ENCODE peak calls at places on chromosomes 2 and 18, in eight cellular contexts. Z is GM12878, K is A549, H is endothelial cell of umbilical vein, S is HCT116, F is H1, Q is K562, T is HepG2. V is an unnamed sample.

GRCh38 chr2:197858607-197859140 is 54.3 kb downstream of the PLCL1 start:
- DNase-seq in S (no peak), K (no peak), T (no peak), Z (no peak), F (no peak), Q (no peak), H (no peak), V (no peak)

GRCh38 chr2:217293046-217293445 is 433.2 kb upstream of the TNP1 start:
- DNase-seq in F (no peak), K (no peak), Z (no peak), H (no peak), S (no peak), Q (no peak), T (no peak), V (no peak)

GRCh38 chr2:60565472-60565871 is 12.0 kb upstream of the BCL11A start:
- DNase-seq in S (peak), Q (no peak), Z (no peak), T (peak), H (no peak), F (no peak), K (peak), V (peak)

GRCh38 chr18:48565105-48565504 is 26.3 kb downstream of the CTIF start:
- DNase-seq in K (no peak), F (no peak), S (no peak), H (peak), T (no peak), Z (no peak), Q (no peak), V (no peak)

GRCh38 chr2:234050455-234051135 is at the start of gene SPP2:
- DNase-seq in H (no peak), Z (no peak), K (no peak), F (no peak), Q (no peak), S (no peak), T (no peak), V (no peak)

GRCh38 chr2:98868548-98869271 is 67.3 kb downstream of the CRACDL start:
- DNase-seq in K (no peak), Q (no peak), H (no peak), T (peak), Z (no peak), S (no peak), F (no peak), V (no peak)

GRCh38 chr2:86661333-86661732 is 37.7 kb upstream of the RNF103 start:
- DNase-seq in Q (peak), F (no peak), Z (no peak), H (no peak), S (peak), K (peak), T (no peak), V (peak)

GRCh38 chr18:59249186-59249774 is 24.0 kb downstream of the RAX start:
- DNase-seq in T (peak), K (peak), S (peak), Q (peak), F (no peak), Z (no peak), H (peak), V (peak)

GRCh38 chr2:27839022-27839618 is 51.1 kb downstream of the RBKS start:
- DNase-seq in S (no peak), Q (no peak), F (no peak), T (no peak), H (no peak), K (no peak), Z (no peak), V (no peak)

GRCh38 chr18:79336556-79337142 is 59.1 kb upstream of the NFATC1 start:
- DNase-seq in K (no peak), S (no peak), Q (no peak), H (peak), Z (no peak), T (no peak), F (no peak), V (no peak)

GRCh38 chr2:19675856-19676460 is 225.8 kb downstream of the TTC32 start:
- DNase-seq in S (no peak), Q (no peak), Z (no peak), H (no peak), F (no peak), K (no peak), T (no peak), V (no peak)

GRCh38 chr2:207561386-207562080 is 31.8 kb downstream of the CREB1 start:
- DNase-seq in Z (no peak), T (no peak), F (no peak), Q (no peak), H (peak), K (no peak), S (no peak), V (no peak)

GRCh38 chr2:71074893-71075292 is 6.4 kb downstream of the NAGK start:
- DNase-seq in Z (no peak), F (no peak), T (no peak), Q (no peak), H (no peak), K (no peak), S (no peak), V (no peak)

GRCh38 chr18:14930576-14930975 is 182.6 kb downstream of the ANKRD30B start:
- DNase-seq in H (no peak), K (no peak), S (no peak), Q (no peak), Z (no peak), T (no peak), F (no peak), V (no peak)

GRCh38 chr2:39659765-39660611 is 5.7 kb upstream of the TMEM178A start:
- DNase-seq in F (no peak), T (no peak), Z (no peak), H (no peak), S (no peak), K (no peak), Q (no peak), V (no peak)

GRCh38 chr2:214856116-214856515 is 46.6 kb upstream of the BARD1 start:
- DNase-seq in F (no peak), T (no peak), H (no peak), S (no peak), K (peak), Q (no peak), Z (no peak), V (no peak)

GRCh38 chr2:169637620-169638019 is 53.5 kb downstream of the PPIG start:
- DNase-seq in T (peak), H (no peak), Z (no peak), K (no peak), Q (no peak), S (no peak), F (no peak), V (no peak)

GRCh38 chr2:7572460-7572859 is 655.2 kb downstream of the RNF144A start:
- DNase-seq in F (no peak), T (no peak), K (no peak), H (no peak), Q (no peak), S (no peak), Z (no peak), V (no peak)

GRCh38 chr2:75375646-75376582 is 176.6 kb upstream of the TACR1 start:
- DNase-seq in H (no peak), Q (no peak), Z (no peak), F (no peak), T (no peak), S (no peak), K (no peak), V (no peak)

GRCh38 chr2:95158891-95159619 is 593 bp downstream of the ZNF514 start:
- DNase-seq in F (no peak), Z (no peak), S (no peak), T (peak), Q (peak), H (peak), K (peak), V (peak)

DNA sequence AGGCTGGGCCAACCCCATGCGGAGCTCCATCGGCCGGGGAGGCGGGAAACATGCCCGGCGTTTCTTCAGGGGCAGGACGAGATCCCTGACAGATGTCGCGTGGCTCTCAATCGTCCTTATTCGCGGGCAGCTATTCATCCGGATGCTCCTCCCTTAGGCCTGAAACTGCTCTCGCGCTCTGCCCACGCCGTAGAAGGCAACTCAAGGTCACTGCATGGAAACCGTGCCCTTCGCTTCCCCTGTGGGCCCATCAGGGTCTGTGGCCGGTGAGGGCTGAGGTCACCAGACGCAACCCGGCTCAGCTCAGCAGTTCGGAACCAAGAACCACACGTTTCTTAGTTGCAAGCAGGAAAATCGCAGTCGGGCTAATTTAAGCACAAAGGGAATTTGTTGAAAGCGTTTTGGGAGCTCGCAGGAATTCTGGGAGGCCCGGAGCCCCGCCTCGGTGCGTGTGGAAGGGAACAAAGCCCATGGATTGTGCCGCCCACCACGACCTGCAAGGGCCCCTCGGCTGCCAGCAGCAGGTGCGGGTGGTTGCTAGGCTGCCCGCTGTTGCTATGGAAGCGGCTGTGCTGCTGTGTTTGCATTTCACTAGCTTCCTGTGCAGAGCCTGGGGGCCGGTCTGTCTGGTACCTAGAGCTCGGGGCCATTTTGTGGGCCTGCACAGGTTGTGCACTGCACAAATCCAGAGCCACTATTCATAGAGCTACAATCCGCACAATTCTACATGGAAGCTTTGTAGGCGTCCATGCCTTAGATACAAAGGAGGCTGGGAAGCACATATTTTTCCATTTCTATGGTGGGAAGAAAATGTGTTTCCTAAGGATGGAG is 6.1 kb upstream of the ALLC start:
- DNase-seq in S (no peak), Q (no peak), F (peak), Z (peak), H (peak), T (peak), K (no peak), V (peak)
- H3K4me3 ChIP-seq in S (no peak), Q (no peak), F (peak), Z (peak), H (no peak), T (peak), K (no peak), V (no peak)

DNA sequence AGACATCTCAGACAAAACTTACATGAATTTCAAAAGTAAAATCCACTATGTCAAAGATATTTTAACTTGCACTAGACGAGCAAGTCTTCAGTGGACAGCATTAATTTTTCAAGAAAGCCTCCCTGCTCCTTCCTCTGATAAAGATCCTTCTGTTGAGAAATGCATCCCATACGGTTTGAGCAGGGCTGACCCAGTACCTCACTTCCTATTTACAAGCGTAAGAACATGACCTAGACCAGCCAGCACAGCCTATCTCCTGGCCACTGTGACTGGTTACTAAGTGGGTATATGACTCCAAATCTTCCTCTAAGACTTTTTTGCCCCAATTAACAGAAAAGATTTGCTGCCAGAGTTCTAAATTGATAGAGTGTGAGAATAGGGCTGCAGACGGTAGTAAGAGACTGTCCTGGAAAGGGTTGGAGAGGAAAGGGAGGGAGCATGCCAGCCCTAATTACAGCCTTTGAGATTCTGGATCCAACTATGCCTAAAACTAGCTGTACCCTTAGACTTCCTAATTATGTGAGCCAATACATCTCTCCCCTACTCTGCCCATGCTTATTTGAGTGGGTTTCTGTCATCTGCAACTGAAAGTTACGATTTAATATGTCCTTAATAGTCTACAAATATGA is 108.4 kb downstream of the PRELID3A start:
- DNase-seq in Q (peak), H (peak), F (no peak), K (no peak), Z (no peak), T (no peak), S (no peak), V (peak)
- TF ChIP-seq MAX in Q (no peak), H (no peak), F (no peak), K (no peak), Z (no peak), T (no peak), S (no peak), V (no peak)

GRCh38 chr2:43311276-43311675 is 84.9 kb upstream of the ZFP36L2 start:
- DNase-seq in S (no peak), K (peak), F (no peak), Q (no peak), H (peak), T (peak), Z (no peak), V (no peak)

GRCh38 chr2:43315482-43315881 is 89.1 kb upstream of the ZFP36L2 start:
- DNase-seq in S (no peak), T (no peak), Z (no peak), Q (no peak), H (no peak), F (no peak), K (no peak), V (no peak)

GRCh38 chr2:43313642-43314017 is 87.2 kb upstream of the ZFP36L2 start:
- DNase-seq in T (no peak), Z (no peak), H (no peak), S (no peak), K (no peak), Q (no peak), F (no peak), V (no peak)

GRCh38 chr2:43314299-43314927 is 88.0 kb upstream of the ZFP36L2 start:
- DNase-seq in S (no peak), K (no peak), F (no peak), Z (no peak), H (no peak), Q (no peak), T (peak), V (no peak)

DNA sequence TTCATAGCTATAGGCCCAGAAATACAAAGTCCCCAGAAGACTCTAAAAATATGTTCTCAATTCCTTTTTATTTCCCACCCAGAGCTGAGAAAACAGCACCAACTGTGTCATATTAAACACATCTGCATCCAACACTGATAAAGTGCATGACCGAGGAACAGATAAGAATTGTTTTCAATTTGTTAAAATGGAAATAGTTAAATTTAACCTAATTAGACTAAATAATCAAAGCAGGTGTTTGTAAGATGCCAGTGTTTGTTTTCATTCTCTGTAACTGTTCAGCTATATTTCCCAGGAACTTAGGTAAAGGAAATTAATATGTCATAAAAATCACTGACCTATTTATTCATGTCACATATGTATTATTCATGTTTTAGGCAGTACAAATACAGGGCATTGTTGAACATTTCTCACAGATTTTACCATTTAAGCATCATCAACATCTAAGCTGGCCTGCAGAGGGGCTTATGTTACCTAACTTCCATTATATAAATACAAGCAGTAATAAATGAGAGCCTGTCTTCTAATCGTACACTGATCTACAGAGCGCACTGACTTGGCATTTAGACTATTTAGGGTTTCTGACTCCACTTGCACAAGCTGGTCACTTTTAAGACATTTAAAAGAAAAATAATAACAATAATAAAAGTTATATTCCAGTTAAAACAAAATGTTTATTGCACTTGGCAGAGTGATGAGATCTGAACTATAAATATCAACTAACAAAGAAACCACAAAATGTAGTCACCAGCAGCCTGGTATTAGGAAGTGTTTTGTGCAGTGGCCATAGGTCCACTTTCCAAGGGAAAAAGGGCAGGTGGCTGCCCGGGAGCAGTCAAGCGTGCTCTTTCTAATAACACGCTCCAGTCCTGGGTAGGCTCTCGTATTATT is 86.6 kb upstream of the ZFP36L2 start:
- DNase-seq in Q (no peak), T (no peak), S (no peak), H (peak), F (no peak), Z (no peak), K (no peak), V (no peak)
- TF ChIP-seq POLR2A in Q (no peak), T (no peak), S (no peak), H (no peak), F (no peak), Z (no peak), K (no peak), V (no peak)

DNA sequence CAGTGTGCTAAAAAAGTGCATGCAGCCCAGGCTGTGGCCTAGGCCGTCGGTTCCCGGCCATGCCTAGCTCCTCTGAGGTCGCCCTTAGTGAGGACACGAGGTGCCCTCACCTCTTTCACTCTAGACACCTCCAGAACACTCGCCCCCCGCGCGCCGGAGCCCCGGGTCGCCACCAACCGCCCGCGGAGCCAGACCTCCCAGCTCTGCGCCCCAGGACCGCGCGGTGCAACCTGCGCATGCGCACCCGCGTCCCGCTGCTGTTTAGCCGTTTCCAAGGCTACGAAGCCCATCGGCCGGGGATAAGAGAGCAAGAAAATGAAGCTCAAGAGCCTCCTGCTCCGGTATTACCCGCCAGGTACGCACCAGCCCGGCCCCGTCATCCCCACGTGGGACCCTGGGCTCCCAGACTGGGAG is at the start of gene DAW1:
- DNase-seq in K (no peak), Q (peak), H (peak), Z (no peak), F (no peak), S (no peak), T (peak), V (no peak)
- H3K4me3 ChIP-seq in K (no peak), Q (no peak), H (peak), Z (no peak), F (peak), S (no peak), T (no peak), V (no peak)

DNA sequence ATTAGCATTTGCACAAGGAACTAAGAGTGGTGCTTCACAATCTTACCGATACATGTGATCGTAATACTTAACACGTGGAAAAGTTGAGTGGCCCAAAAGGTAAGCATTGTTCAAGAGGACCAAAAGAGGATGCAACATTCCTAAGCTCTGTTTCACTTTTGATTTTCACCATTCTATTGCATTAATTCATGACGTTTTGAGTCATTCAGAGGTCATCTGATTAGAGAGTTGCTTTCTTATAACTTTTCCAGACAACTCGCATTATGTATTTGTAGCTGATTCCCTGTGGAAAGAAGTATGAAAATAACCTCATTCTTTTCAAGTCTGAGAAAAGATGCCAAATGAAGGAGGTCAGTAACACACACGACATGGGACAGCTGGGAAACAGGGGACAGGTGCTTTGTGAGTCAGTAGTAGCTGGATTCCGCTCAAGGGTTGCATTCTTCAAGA is 344.4 kb downstream of the RND3 start:
- DNase-seq in H (peak), Q (no peak), F (no peak), T (no peak), S (no peak), K (no peak), Z (no peak), V (no peak)
- TF ChIP-seq MAX in H (peak), Q (no peak), F (no peak), T (no peak), S (no peak), K (no peak), Z (no peak), V (no peak)

DNA sequence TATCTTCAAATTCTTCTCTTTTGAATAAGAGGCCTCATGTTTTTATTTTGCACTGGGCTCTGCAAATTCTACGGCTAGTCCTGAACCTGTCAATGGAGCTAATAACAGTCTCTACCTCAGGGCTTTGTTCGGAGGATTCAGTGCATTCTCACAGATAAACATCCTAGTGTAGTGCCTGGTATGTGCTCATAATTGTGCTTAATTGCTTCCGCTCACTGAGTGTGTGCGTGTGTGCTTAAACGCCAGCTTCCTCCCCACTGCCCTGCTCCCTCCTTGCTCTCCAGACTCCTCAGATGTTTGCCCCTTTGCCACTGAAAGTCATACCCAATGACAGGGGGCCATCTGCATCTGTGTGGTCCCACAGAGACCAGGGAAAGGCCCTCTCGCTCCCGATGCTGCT is 6.7 kb downstream of the GYPC start:
- DNase-seq in S (no peak), T (no peak), H (no peak), F (no peak), K (no peak), Q (no peak), Z (no peak), V (no peak)
- TF ChIP-seq POLR2A in S (no peak), T (no peak), H (no peak), F (no peak), K (no peak), Q (no peak), Z (no peak), V (no peak)

GRCh38 chr2:237603049-237603717 is 12.6 kb upstream of the RAB17 start:
- DNase-seq in F (no peak), S (no peak), Q (no peak), H (no peak), T (no peak), K (no peak), Z (no peak), V (no peak)
- H3K4me3 ChIP-seq in F (no peak), S (no peak), Q (no peak), H (no peak), T (no peak), K (no peak), Z (no peak), V (no peak)

V was measured in NB4.